ENCODE peak calls at places on chromosomes 4 and X, in eight cellular contexts. S is AG08395; N is ACHN; E is stromal cell of bone marrow; B is effector memory CD4-positive, alpha-beta T cell; L is activated naive CD8-positive, alpha-beta T cell treated with anti-CD3 and anti-CD28 coated beads, Interleukin-2, amount 50 U/mL, for 24 hours; X is activated CD4-positive, alpha-beta T cell treated with anti-CD3 and anti-CD28 coated beads for 24 hours; A is GM23338. P is an unnamed sample.

GRCh38 chr4:169051331-169051730 is 41.3 kb upstream of the CBR4 start:
- DNase-seq in N (no peak), S (no peak), X (no peak), L (no peak), A (no peak), B (no peak), E (peak), P (no peak)

GRCh38 chrX:68748030-68748429 is 80.8 kb upstream of the EFNB1 start:
- DNase-seq in S (no peak), N (no peak), B (no peak), X (no peak), L (no peak), A (no peak), E (no peak), P (no peak)

GRCh38 chrX:41064028-41064427 is 21.2 kb upstream of the USP9X start:
- DNase-seq in L (no peak), X (no peak), N (no peak), S (no peak), E (no peak), A (no peak), B (no peak), P (no peak)

GRCh38 chrX:112849010-112849409 is 8.4 kb upstream of the AMOT start:
- DNase-seq in E (no peak), S (peak), B (no peak), N (no peak), X (no peak), A (no peak), L (no peak), P (peak)

GRCh38 chrX:49077941-49078340 is 1.7 kb downstream of the WDR45 start:
- DNase-seq in L (no peak), S (no peak), X (no peak), N (no peak), A (no peak), E (no peak), B (no peak), P (no peak)

GRCh38 chrX:115339441-115340025 is 50.0 kb downstream of the LUZP4 start:
- DNase-seq in E (no peak), L (no peak), B (no peak), S (no peak), X (no peak), A (no peak), N (no peak), P (no peak)

GRCh38 chr4:69787879-69788278 is 27.5 kb upstream of the SULT1B1 start:
- DNase-seq in N (no peak), A (no peak), E (no peak), L (no peak), B (no peak), X (no peak), S (no peak), P (no peak)

GRCh38 chr4:181278941-181279340 is 964.3 kb upstream of the TENM3 start:
- DNase-seq in L (no peak), N (no peak), E (no peak), X (no peak), B (no peak), A (peak), S (no peak), P (no peak)

GRCh38 chr4:57691370-57691769 is 581.2 kb upstream of the IGFBP7 start:
- DNase-seq in B (no peak), E (no peak), L (no peak), X (no peak), S (no peak), A (no peak), N (no peak), P (no peak)

GRCh38 chr4:76306882-76307669 is 543 bp downstream of the STBD1 start:
- DNase-seq in L (peak), E (no peak), X (no peak), A (peak), S (peak), N (peak), B (no peak), P (peak)

GRCh38 chr4:144575181-144575580 is 70.8 kb upstream of the HHIP start:
- DNase-seq in N (no peak), L (no peak), E (peak), X (no peak), A (peak), S (no peak), B (no peak), P (no peak)

GRCh38 chrX:47176101-47176740 is 17.4 kb upstream of the UBA1 start:
- DNase-seq in N (no peak), E (no peak), A (no peak), X (no peak), S (no peak), B (no peak), L (no peak), P (no peak)

GRCh38 chrX:128518508-128518907 is 466.3 kb upstream of the ACTRT1 start:
- DNase-seq in B (no peak), L (no peak), S (no peak), N (peak), X (no peak), A (peak), E (peak), P (no peak)

GRCh38 chr4:94551616-94552564 is 100.1 kb downstream of the PDLIM5 start:
- DNase-seq in X (no peak), B (no peak), L (no peak), N (no peak), E (peak), S (no peak), A (no peak), P (no peak)

GRCh38 chr4:120870279-120870673 is 52.2 kb downstream of the PRDM5 start:
- DNase-seq in B (no peak), S (no peak), A (peak), N (no peak), E (no peak), X (no peak), L (peak), P (no peak)

GRCh38 chrX:51894697-51895336 is 1.4 kb downstream of the MAGED1 start:
- DNase-seq in S (no peak), L (peak), A (peak), N (no peak), B (no peak), E (no peak), X (no peak), P (no peak)

GRCh38 chr4:121796283-121796682 is 4.8 kb upstream of the EXOSC9 start:
- DNase-seq in B (no peak), L (no peak), E (no peak), S (no peak), X (no peak), N (no peak), A (peak), P (no peak)

GRCh38 chr4:7959066-7959465 is 19.4 kb upstream of the AFAP1 start:
- DNase-seq in E (no peak), N (no peak), B (no peak), S (no peak), X (no peak), L (no peak), A (no peak), P (no peak)

GRCh38 chr4:184887947-184888346 is 62.2 kb upstream of the ACSL1 start:
- DNase-seq in B (no peak), S (no peak), E (no peak), L (no peak), A (no peak), N (no peak), X (no peak), P (no peak)

GRCh38 chr4:180105362-180105761 is 2137.8 kb upstream of the TENM3 start:
- DNase-seq in L (no peak), X (no peak), E (no peak), N (no peak), S (no peak), A (no peak), B (no peak), P (no peak)

GRCh38 chr4:88291003-88291402 is 6.6 kb upstream of the PPM1K start:
- DNase-seq in B (no peak), S (peak), E (peak), N (no peak), X (no peak), A (peak), L (no peak), P (no peak)

GRCh38 chrX:133444196-133444595 is 28.9 kb upstream of the GPC4 start:
- DNase-seq in L (no peak), E (no peak), X (no peak), A (no peak), S (no peak), N (no peak), B (no peak), P (no peak)

GRCh38 chr4:172125438-172125837 is 312.2 kb downstream of the GALNTL6 start:
- DNase-seq in S (no peak), L (no peak), X (no peak), B (no peak), E (no peak), A (no peak), N (no peak), P (no peak)

GRCh38 chrX:28920141-28920540 is 332.9 kb downstream of the IL1RAPL1 start:
- DNase-seq in S (no peak), L (no peak), A (no peak), N (no peak), E (no peak), X (no peak), B (no peak), P (no peak)

GRCh38 chr4:1017211-1017610 is 5.8 kb downstream of the FGFRL1 start:
- DNase-seq in A (no peak), N (no peak), X (no peak), S (no peak), B (no peak), L (no peak), E (no peak), P (no peak)

GRCh38 chr4:9999956-10000551 is 21.2 kb downstream of the SLC2A9 start:
- DNase-seq in B (no peak), S (peak), L (no peak), X (no peak), A (no peak), E (no peak), N (peak), P (no peak)

GRCh38 chr4:7412586-7412975 is 22.1 kb downstream of the PSAPL1 start:
- DNase-seq in L (no peak), X (no peak), A (no peak), B (no peak), S (no peak), N (no peak), E (no peak), P (no peak)